ENCODE peak calls at places on chromosomes 16 and 17, in eight cellular contexts. F is neural crest cell; M is activated CD4-positive, CD25-positive, alpha-beta regulatory T cell; I is NCI-H345; S is neural progenitor cell; G is NCI-H748 treated with DMSO at 0.1 percent for 48 hours; U is mucosa of gallbladder; Y is activated CD4-positive, alpha-beta T cell treated with anti-CD3 and anti-CD28 coated beads, Interleukin-2, amount 50 U/mL, for 48 hours. T is an unnamed sample.

GRCh38 chr17:40063915-40064531 is 1.3 kb downstream of the THRA start:
- DNase-seq in S (no peak), F (no peak), M (no peak), G (peak), Y (no peak), I (no peak), U (no peak), T (no peak)

GRCh38 chr16:88195021-88195581 is 187.7 kb upstream of the ZNF469 start:
- DNase-seq in G (no peak), M (no peak), I (peak), S (no peak), F (no peak), U (no peak), Y (no peak), T (no peak)

GRCh38 chr17:53757559-53757958 is 65.2 kb upstream of the KIF2B start:
- DNase-seq in I (no peak), F (no peak), U (no peak), S (no peak), Y (no peak), M (no peak), G (no peak), T (no peak)

GRCh38 chr17:19502517-19502916 is 31.1 kb upstream of the SLC47A1 start:
- DNase-seq in Y (peak), M (no peak), S (no peak), G (no peak), F (no peak), I (no peak), U (no peak), T (no peak)

GRCh38 chr16:17527538-17527937 is 56.8 kb upstream of the XYLT1 start:
- DNase-seq in I (no peak), M (no peak), S (no peak), Y (no peak), G (no peak), U (no peak), F (no peak), T (no peak)

GRCh38 chr17:30526401-30526800 is 49.2 kb downstream of the GOSR1 start:
- DNase-seq in F (no peak), M (no peak), S (no peak), U (no peak), G (no peak), Y (no peak), I (no peak), T (no peak)

GRCh38 chr16:49780436-49780835 is 75.5 kb downstream of the ZNF423 start:
- DNase-seq in M (no peak), F (no peak), G (no peak), Y (no peak), S (no peak), I (no peak), U (no peak), T (peak)

GRCh38 chr16:3461120-3461519 is 17.6 kb downstream of the NAA60 start:
- DNase-seq in I (no peak), F (no peak), S (peak), G (no peak), Y (no peak), M (no peak), U (no peak), T (no peak)

GRCh38 chr17:79832211-79833109 is 6.8 kb downstream of the CBX4 start:
- DNase-seq in F (peak), M (no peak), U (no peak), G (no peak), S (peak), I (no peak), Y (no peak), T (no peak)

GRCh38 chr17:42803074-42803883 is 4.6 kb downstream of the CNTD1 start:
- DNase-seq in Y (no peak), F (no peak), U (no peak), G (no peak), I (no peak), M (no peak), S (no peak), T (peak)

GRCh38 chr17:76523084-76524037 is 14.1 kb downstream of the CYGB start:
- DNase-seq in G (peak), Y (peak), S (peak), F (peak), M (peak), U (peak), I (peak), T (peak)

GRCh38 chr17:75850928-75851692 is 4.0 kb downstream of the WBP2 start:
- DNase-seq in Y (no peak), M (no peak), S (no peak), U (no peak), F (no peak), I (no peak), G (no peak), T (no peak)

GRCh38 chr16:80158766-80159165 is 382.0 kb upstream of the DYNLRB2 start:
- DNase-seq in I (no peak), M (no peak), F (no peak), S (no peak), G (no peak), U (no peak), Y (no peak), T (no peak)

GRCh38 chr17:7259555-7259889 is 2.8 kb downstream of the CLDN7 start:
- DNase-seq in M (no peak), S (no peak), G (no peak), F (no peak), Y (no peak), U (no peak), I (no peak), T (no peak)

GRCh38 chr16:69106491-69107291 is 1.2 kb downstream of the HAS3 start:
- DNase-seq in U (no peak), S (peak), M (no peak), I (no peak), Y (no peak), G (no peak), F (peak), T (peak)